ENCODE peak calls at places on chromosomes 11 and 22, in five cellular contexts. M, C, A, W and Q are unnamed samples.
A peak's percentile ranks its signal among the peaks of the same experiment; 100 is the strongest.

GRCh38 chr11:1072116-1072820 is 2.4 kb upstream of the MUC2 start:
- DNase-seq in M (no peak), C (no peak), A (no peak), W (no peak), Q (no peak)

GRCh38 chr22:28795932-28796856 is 4.2 kb downstream of the XBP1 start:
- DNase-seq in M (no peak), C (no peak), A (no peak), W (no peak), Q (no peak)

GRCh38 chr11:67776834-67777530 is 102.6 kb upstream of the ALDH3B2 start:
- DNase-seq in M (no peak), C (no peak), A (no peak), W (no peak), Q (no peak)

GRCh38 chr11:108009497-108010360 is 1.0 kb downstream of the CUL5 start:
- DNase-seq in M (peak; percentile 9), C (no peak), A (no peak), W (no peak), Q (no peak)

GRCh38 chr22:40855960-40856512 is 403 bp downstream of the ST13 start:
- DNase-seq in M (no peak), C (no peak), A (no peak), W (no peak), Q (peak; percentile 90)

GRCh38 chr11:64870176-64870892 is 8.1 kb downstream of the EHD1 start:
- DNase-seq in M (no peak), C (no peak), A (peak; percentile 26), W (no peak), Q (no peak)

GRCh38 chr11:67613960-67614715 is 7.4 kb downstream of the NDUFV1 start:
- DNase-seq in M (peak; percentile 83), C (peak; percentile 78), A (peak; percentile 74), W (no peak), Q (peak; percentile 36)

GRCh38 chr11:71458146-71459070 is 5.4 kb downstream of the NADSYN1 start:
- DNase-seq in M (no peak), C (no peak), A (no peak), W (no peak), Q (no peak)

GRCh38 chr11:72239849-72240460 is 4.0 kb downstream of the PHOX2A start:
- DNase-seq in M (no peak), C (no peak), A (peak; percentile 76), W (no peak), Q (no peak)

GRCh38 chr11:132496341-132496740 is 1036.0 kb downstream of the OPCML start:
- DNase-seq in M (no peak), C (no peak), A (no peak), W (no peak), Q (no peak)

GRCh38 chr11:93741882-93742226 is 382 bp downstream of the C11orf54 start:
- DNase-seq in M (no peak), C (no peak), A (no peak), W (peak; percentile 41), Q (peak; percentile 77)

GRCh38 chr22:22614065-22614464 is 30.3 kb upstream of the GGTLC2 start:
- DNase-seq in M (no peak), C (no peak), A (no peak), W (no peak), Q (no peak)

GRCh38 chr11:47233989-47234668 is 14.5 kb downstream of the ACP2 start:
- DNase-seq in M (no peak), C (peak; percentile 28), A (no peak), W (no peak), Q (no peak)

GRCh38 chr11:40054631-40055030 is 1404.8 kb downstream of the LRRC4C start:
- DNase-seq in M (no peak), C (no peak), A (no peak), W (no peak), Q (no peak)

GRCh38 chr11:112166561-112166960 is 611 bp upstream of the TEX12 start:
- DNase-seq in M (no peak), C (no peak), A (peak; percentile 13), W (no peak), Q (no peak)